ENCODE peak calls at places on chromosome 11, in nine cellular contexts. X is IMR-90, Z is Peyer's patch, L is ovary, U is stomach, G is H54, V is vagina, E is HCT116, Q is body of pancreas. H is an unnamed sample.

GRCh38 chr11:27902981-27903624 is 202.8 kb upstream of the BDNF start:
- DNase-seq in V (no peak), Z (no peak), L (no peak), G (no peak), X (peak; percentile 73), U (no peak), E (no peak), Q (no peak), H (no peak)

GRCh38 chr11:16779436-16779835 is 41.0 kb downstream of the C11orf58 start:
- DNase-seq in Z (peak; percentile 67), V (no peak), U (peak; percentile 32), G (no peak), L (no peak), Q (no peak), E (peak; percentile 12), X (no peak), H (no peak)

GRCh38 chr11:94563176-94563847 is 3.9 kb upstream of the PIWIL4 start:
- DNase-seq in V (no peak), G (peak; percentile 24), E (no peak), Q (no peak), Z (no peak), U (no peak), L (no peak), X (peak; percentile 77), H (no peak)

GRCh38 chr11:67120881-67121710 is 2.0 kb downstream of the KDM2A start:
- DNase-seq in G (no peak), Z (peak; percentile 63), V (no peak), X (peak; percentile 45), U (peak; percentile 45), E (no peak), L (no peak), Q (peak; percentile 22), H (no peak)

GRCh38 chr11:69660001-69660500 is 15.1 kb downstream of the LTO1 start:
- DNase-seq in G (no peak), X (no peak), U (no peak), V (no peak), E (no peak), Z (no peak), L (no peak), Q (no peak), H (peak; percentile 5)

GRCh38 chr11:17561111-17561415 is 14.0 kb downstream of the OTOG start:
- DNase-seq in E (no peak), Q (no peak), V (no peak), U (no peak), X (no peak), L (no peak), G (no peak), Z (no peak), H (no peak)

GRCh38 chr11:8593455-8593854 is 573 bp downstream of the STK33 start:
- DNase-seq in E (no peak), X (no peak), Z (no peak), Q (no peak), L (no peak), U (no peak), G (no peak), V (no peak), H (no peak)

GRCh38 chr11:19714093-19714386 is 1.4 kb downstream of the NAV2 start:
- DNase-seq in X (peak; percentile 19), V (no peak), Z (no peak), G (no peak), L (peak; percentile 27), U (no peak), E (no peak), Q (no peak), H (no peak)

GRCh38 chr11:28537822-28538221 is 429.6 kb downstream of the METTL15 start:
- DNase-seq in Q (no peak), V (no peak), Z (no peak), E (no peak), L (no peak), U (no peak), X (peak; percentile 65), G (no peak), H (no peak)

GRCh38 chr11:3736816-3737215 is 60.5 kb downstream of the NUP98 start:
- DNase-seq in U (no peak), G (no peak), E (no peak), V (no peak), L (no peak), Q (no peak), Z (no peak), X (no peak), H (no peak)

GRCh38 chr11:62402226-62402625 is 16.6 kb upstream of the SCGB1A1 start:
- DNase-seq in U (peak; percentile 29), L (peak; percentile 80), Z (peak; percentile 74), X (no peak), V (no peak), Q (no peak), E (no peak), G (no peak), H (no peak)

GRCh38 chr11:35088676-35089075 is 50.3 kb upstream of the CD44 start:
- DNase-seq in Q (peak; percentile 33), E (no peak), G (no peak), U (no peak), V (peak; percentile 67), Z (no peak), X (peak; percentile 21), L (no peak), H (no peak)

GRCh38 chr11:56932572-56933235 is 56.0 kb upstream of the OR5AK2 start:
- DNase-seq in L (no peak), E (peak; percentile 63), G (peak; percentile 28), U (no peak), Z (no peak), V (no peak), Q (no peak), X (peak; percentile 28), H (no peak)

GRCh38 chr11:117610045-117610444 is 187.0 kb downstream of the DSCAML1 start:
- DNase-seq in L (no peak), V (no peak), X (peak; percentile 51), G (peak; percentile 11), U (no peak), E (no peak), Q (no peak), Z (peak; percentile 17), H (no peak)

DNA sequence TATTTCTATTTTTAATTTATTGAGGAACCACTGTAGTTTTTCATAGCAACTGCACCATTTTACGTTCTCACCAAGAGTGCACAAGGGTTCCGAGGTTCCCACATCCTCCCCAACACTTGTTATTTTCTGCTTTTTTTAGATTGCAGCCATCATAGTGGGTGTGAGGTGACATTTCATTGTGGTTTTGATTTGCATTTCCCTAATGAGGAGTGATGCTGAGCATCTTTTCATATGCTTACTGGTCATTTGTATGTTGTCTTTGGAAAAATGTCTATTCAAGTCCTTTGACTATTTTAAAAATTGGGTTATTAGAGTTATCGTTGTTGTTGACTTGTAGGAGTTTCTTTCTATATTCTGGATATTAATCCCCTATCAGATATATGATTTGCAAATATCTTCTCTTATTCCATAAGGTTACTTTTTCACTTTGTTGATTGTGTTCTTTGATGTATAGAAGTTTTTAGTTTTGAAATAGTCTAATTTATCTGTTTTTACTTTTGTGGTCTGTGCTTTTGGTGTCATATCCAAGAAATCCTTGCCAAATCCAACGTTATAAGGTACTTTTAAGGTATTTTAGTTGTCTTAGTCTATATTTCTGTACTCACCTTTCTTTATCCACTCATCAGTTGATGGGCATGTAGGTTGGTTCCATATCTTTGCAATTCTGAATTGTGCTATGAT is 9.0 kb downstream of the NEAT1 start:
- DNase-seq in Z (peak; percentile 76), X (peak; percentile 48), U (no peak), E (no peak), L (no peak), V (no peak), G (no peak), Q (no peak), H (no peak)
- TF ChIP-seq POLR2A in Z (no peak), X (peak; percentile 54), U (no peak), E (peak; percentile 15), L (no peak), V (no peak), G (no peak), Q (no peak), H (peak; percentile 16)

GRCh38 chr11:2572491-2573239 is 127.1 kb downstream of the KCNQ1OT1 start:
- DNase-seq in G (no peak), Q (no peak), V (no peak), L (no peak), X (no peak), E (no peak), U (no peak), Z (no peak), H (peak; percentile 32)

GRCh38 chr11:2569731-2570210 is 125.0 kb downstream of the KCNQ1 start:
- DNase-seq in U (no peak), Z (no peak), X (no peak), V (no peak), Q (no peak), L (no peak), E (no peak), G (no peak), H (peak; percentile 51)

GRCh38 chr11:2570211-2570811 is 125.5 kb downstream of the KCNQ1 start:
- DNase-seq in X (no peak), L (no peak), G (no peak), U (no peak), Q (no peak), Z (no peak), V (no peak), E (no peak), H (no peak)

GRCh38 chr11:2571598-2572281 is 126.9 kb downstream of the KCNQ1 start:
- DNase-seq in X (no peak), V (no peak), Q (no peak), G (no peak), E (no peak), L (no peak), U (no peak), Z (no peak), H (peak; percentile 38)

DNA sequence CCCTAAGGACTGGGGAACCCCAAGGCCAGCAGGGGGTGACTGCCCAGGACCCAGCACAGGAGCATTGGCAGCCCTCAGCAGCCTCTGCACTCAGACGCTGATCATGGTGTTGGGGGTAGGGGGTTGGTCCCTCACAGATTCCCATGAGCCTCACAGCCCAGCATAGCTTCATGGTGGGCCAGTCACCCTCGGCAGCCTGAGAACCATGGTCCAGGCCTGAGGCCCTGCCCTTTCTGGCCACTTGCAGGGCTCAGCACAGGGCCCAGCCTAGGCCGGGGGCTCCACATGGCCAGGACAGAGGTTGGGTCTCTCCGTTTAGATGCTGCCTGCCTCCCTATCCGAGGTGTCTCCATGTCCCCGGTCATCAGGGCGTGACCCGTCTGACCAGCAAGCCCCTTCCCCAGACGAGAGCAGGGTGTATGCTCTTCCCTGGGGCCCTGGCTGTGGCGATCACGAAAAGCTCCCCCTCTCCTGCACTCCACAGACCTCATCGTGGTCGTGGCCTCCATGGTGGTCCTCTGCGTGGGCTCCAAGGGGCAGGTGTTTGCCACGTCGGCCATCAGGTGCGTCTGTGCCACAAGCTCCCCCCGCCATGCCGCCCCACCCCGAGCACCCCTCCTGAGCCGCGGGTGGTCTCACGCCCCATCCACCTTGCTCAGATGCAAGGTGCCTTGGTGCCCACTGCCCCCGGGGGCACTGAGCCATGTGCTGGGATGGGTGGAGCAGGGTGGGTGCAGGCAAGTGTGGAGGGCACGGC is 126.2 kb downstream of the KCNQ1 start:
- DNase-seq in Q (no peak), E (no peak), V (no peak), X (no peak), G (no peak), L (no peak), Z (no peak), U (no peak), H (no peak)
- TF ChIP-seq POLR2A in Q (no peak), E (no peak), V (no peak), X (no peak), G (no peak), L (no peak), Z (no peak), U (no peak), H (no peak)

GRCh38 chr11:65644837-65645236 is 6.9 kb downstream of the SIPA1 start:
- DNase-seq in Q (no peak), V (no peak), U (no peak), E (no peak), Z (no peak), X (no peak), L (no peak), G (no peak), H (no peak)
- TF ChIP-seq POLR2A in Q (no peak), V (no peak), U (no peak), E (no peak), Z (no peak), X (no peak), L (no peak), G (no peak), H (no peak)

GRCh38 chr11:120210651-120211521 is at the start of gene OAF:
- DNase-seq in X (peak; percentile 83), Q (peak; percentile 73), Z (peak; percentile 81), V (no peak), E (peak; percentile 55), U (peak; percentile 64), G (peak; percentile 70), L (peak; percentile 80), H (peak; percentile 95)
- TF ChIP-seq POLR2A in X (peak; percentile 56), Q (peak; percentile 37), Z (peak; percentile 68), V (no peak), E (peak; percentile 64), U (no peak), G (peak; percentile 40), L (peak; percentile 24), H (peak; percentile 93)